ENCODE peak calls at places on chromosomes 4 and X, in four cellular contexts. K is adipocyte, L is mammary epithelial cell, R is breast epithelium. B is an unnamed sample. For H3K27me3, the result is how much of the 10 kb centered on the place peaks cover.

GRCh38 chrX:52217494-52218160 is 32.9 kb downstream of the MAGED4 start:
- DNase-seq in L (no peak), R (no peak), K (no peak), B (no peak)

GRCh38 chr4:140238353-140239041 is 84.5 kb upstream of the MAML3 start:
- DNase-seq in L (peak), K (peak), R (peak), B (no peak)

GRCh38 chr4:75995727-75996126 is 5.0 kb upstream of the SDAD1 start:
- DNase-seq in L (peak), R (no peak), K (peak), B (peak)

GRCh38 chrX:37594755-37595382 is 23.4 kb downstream of the LANCL3 start:
- DNase-seq in R (no peak), L (no peak), K (no peak), B (no peak)

GRCh38 chrX:44003975-44004374 is 30.8 kb upstream of the NDP start:
- DNase-seq in L (peak), R (no peak), K (peak), B (no peak)

GRCh38 chr4:152283806-152284470 is 252.0 kb downstream of the FBXW7 start:
- DNase-seq in L (peak), K (no peak), R (no peak), B (no peak)

GRCh38 chr4:154738426-154738825 is 5.4 kb upstream of the LRAT start:
- DNase-seq in R (no peak), L (peak), K (no peak), B (no peak)

GRCh38 chr4:140018931-140019618 is 134.9 kb downstream of the MAML3 start:
- DNase-seq in K (no peak), R (no peak), L (no peak), B (no peak)

GRCh38 chr4:110610620-110610939 is 12.3 kb downstream of the PITX2 start:
- DNase-seq in L (no peak), R (no peak), K (no peak), B (no peak)

GRCh38 chr4:105280338-105280809 is 133.7 kb downstream of the TET2 start:
- DNase-seq in R (no peak), K (peak), L (peak), B (peak)

GRCh38 chr4:2412534-2412884 is 5.9 kb downstream of the ZFYVE28 start:
- DNase-seq in L (no peak), K (no peak), R (no peak), B (no peak)

GRCh38 chr4:25635501-25635900 is 20.1 kb upstream of the SLC34A2 start:
- DNase-seq in R (no peak), K (no peak), L (peak), B (no peak)

GRCh38 chr4:102717448-102718092 is 43.2 kb downstream of the MANBA start:
- DNase-seq in L (peak), K (no peak), R (no peak), B (peak)

GRCh38 chr4:66294626-66295025 is 624.3 kb upstream of the EPHA5 start:
- DNase-seq in K (peak), L (peak), R (no peak), B (peak)

GRCh38 chr4:37892641-37893040 is 1.8 kb downstream of the TBC1D1 start:
- DNase-seq in K (no peak), R (no peak), L (no peak), B (no peak)

GRCh38 chrX:54540289-54540688 is 10.3 kb downstream of the GNL3L start:
- DNase-seq in L (no peak), K (peak), R (no peak), B (no peak)

GRCh38 chrX:136397001-136397400 is 90.7 kb upstream of the BRS3 start:
- DNase-seq in R (no peak), K (no peak), L (no peak), B (no peak)

GRCh38 chrX:30196322-30196721 is 19.0 kb upstream of the MAGEB2 start:
- DNase-seq in R (no peak), L (peak), K (peak), B (no peak)

GRCh38 chr4:101345596-101346311 is 1.6 kb downstream of the PPP3CA start:
- DNase-seq in R (peak), L (peak), K (peak), B (no peak)

GRCh38 chrX:7170903-7171302 is 22.9 kb upstream of the PUDP start:
- DNase-seq in R (no peak), L (no peak), K (no peak), B (no peak)

GRCh38 chr4:102308032-102308799 is 37.1 kb downstream of the SLC39A8 start:
- DNase-seq in K (peak), L (peak), R (no peak), B (no peak)

GRCh38 chr4:168308912-168309311 is 9.6 kb downstream of the DDX60 start:
- DNase-seq in R (no peak), L (no peak), K (no peak), B (no peak)

GRCh38 chr4:48680848-48681568 is 99.1 kb downstream of the FRYL start:
- DNase-seq in L (no peak), R (no peak), K (no peak), B (no peak)

GRCh38 chr4:56986192-56986591 is 7.5 kb downstream of the POLR2B start:
- DNase-seq in K (peak), R (no peak), L (no peak), B (no peak)

GRCh38 chr4:39026096-39026495 is 6.1 kb downstream of the TMEM156 start:
- DNase-seq in K (no peak), R (no peak), L (no peak), B (no peak)

GRCh38 chr4:8581094-8581861 is 1.1 kb downstream of the GPR78 start:
- DNase-seq in K (no peak), R (no peak), L (no peak), B (no peak)

GRCh38 chrX:53340852-53341645 is 59.7 kb upstream of the IQSEC2 start:
- DNase-seq in L (no peak), K (no peak), R (no peak), B (no peak)

GRCh38 chr4:186669159-186669720 is 54.4 kb downstream of the FAT1 start:
- DNase-seq in K (peak), L (peak), R (no peak), B (no peak)

GRCh38 chr4:186792994-186793393 is 69.3 kb upstream of the FAT1 start:
- DNase-seq in K (no peak), L (no peak), R (no peak), B (no peak)

GRCh38 chrX:2898861-2899512 is 30.2 kb downstream of the ARSD start:
- DNase-seq in K (no peak), L (peak), R (no peak), B (no peak)

GRCh38 chr4:1511441-1512041 is 105.3 kb upstream of the NKX1-1 start:
- DNase-seq in R (no peak), K (no peak), L (no peak), B (no peak)

GRCh38 chr4:100828364-100828763 is 310.5 kb upstream of the EMCN start:
- DNase-seq in L (no peak), R (no peak), K (no peak), B (no peak)

GRCh38 chr4:124199185-124199584 is 513.3 kb downstream of the ANKRD50 start:
- DNase-seq in L (no peak), R (no peak), K (no peak), B (no peak)
- H3K4me3 ChIP-seq in L (peak), R (no peak), K (no peak), B (no peak)

GRCh38 chr4:4387531-4388311 is 819 bp downstream of the NSG1 start:
- DNase-seq in R (no peak), K (peak), L (no peak), B (no peak)
- H3K27me3 ChIP-seq in R (under half), K (under half), L (under half), B (half or more)

GRCh38 chrX:19640063-19640462 is 124.8 kb upstream of the MAP3K15 start:
- DNase-seq in R (no peak), L (no peak), K (no peak), B (no peak)

GRCh38 chrX:19640693-19641374 is 125.5 kb upstream of the MAP3K15 start:
- DNase-seq in K (no peak), L (no peak), R (no peak), B (no peak)

GRCh38 chrX:19643203-19643602 is 127.9 kb upstream of the MAP3K15 start:
- DNase-seq in L (no peak), R (no peak), K (no peak), B (no peak)

GRCh38 chrX:19638968-19639539 is 123.7 kb upstream of the MAP3K15 start:
- DNase-seq in L (no peak), R (no peak), K (no peak), B (no peak)

GRCh38 chrX:19642517-19643109 is 127.3 kb upstream of the MAP3K15 start:
- DNase-seq in K (no peak), R (no peak), L (no peak), B (no peak)
- H3K4me3 ChIP-seq in K (no peak), R (no peak), L (no peak), B (no peak)

DNA sequence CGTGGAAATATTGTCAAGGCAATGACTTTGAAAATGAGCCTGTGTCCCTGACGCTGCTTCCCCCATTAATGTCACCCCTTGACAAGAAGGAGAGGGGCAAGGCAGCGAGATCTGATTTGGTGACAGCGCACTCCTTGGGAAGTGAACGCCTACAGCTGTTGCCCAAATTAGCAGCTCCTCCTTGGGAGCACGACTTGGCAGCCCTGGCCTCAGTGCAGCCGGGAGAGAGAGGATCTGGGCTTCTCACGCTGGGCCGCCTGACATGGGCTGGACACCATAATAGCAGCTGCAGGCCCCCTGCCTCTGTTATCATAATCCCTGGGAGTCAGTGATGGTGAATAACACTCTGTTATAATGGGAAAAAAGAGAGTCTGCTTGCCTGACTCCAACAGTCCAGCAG is 73.5 kb downstream of the PSAPL1 start:
- DNase-seq in R (no peak), L (no peak), K (no peak), B (no peak)
- H3K27me3 ChIP-seq in R (under half), L (under half), K (under half), B (under half)

GRCh38 chrX:69285881-69286545 is 120.8 kb upstream of the PJA1 start:
- DNase-seq in K (peak), R (peak), L (peak), B (no peak)
- H3K4me3 ChIP-seq in K (peak), R (peak), L (no peak), B (peak)

DNA sequence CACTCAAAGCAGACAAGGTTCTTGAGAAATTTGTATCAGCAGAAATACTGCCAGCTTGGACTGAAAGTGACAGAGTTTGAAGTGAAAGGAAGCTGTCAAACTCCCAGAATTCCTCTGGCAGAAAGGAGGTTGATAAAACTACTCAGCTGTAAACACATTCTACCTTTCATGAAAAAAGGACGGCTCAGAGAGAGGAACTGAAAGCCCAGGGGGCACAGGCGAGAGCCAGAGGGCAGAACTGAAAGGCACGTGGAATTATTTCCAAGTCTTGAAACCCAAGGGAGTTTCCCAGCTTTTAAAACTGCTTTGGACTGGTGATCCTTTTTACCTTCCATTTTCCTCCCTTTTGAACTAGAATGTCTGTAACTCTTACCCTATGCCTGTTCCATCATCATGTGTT is 14.5 kb upstream of the MED14 start:
- DNase-seq in R (no peak), K (no peak), L (no peak), B (no peak)
- H3K27me3 ChIP-seq in R (under half), K (under half), L (under half), B (under half)

GRCh38 chr4:127641524-127641923 is 8.8 kb downstream of the INTU start:
- DNase-seq in K (no peak), L (no peak), R (no peak), B (no peak)

GRCh38 chr4:127643791-127644190 is 11.0 kb downstream of the INTU start:
- DNase-seq in L (no peak), R (no peak), K (no peak), B (no peak)

GRCh38 chr4:127648061-127648460 is 15.3 kb downstream of the INTU start:
- DNase-seq in R (no peak), L (no peak), K (no peak), B (no peak)

GRCh38 chr4:127642169-127642568 is 9.4 kb downstream of the INTU start:
- DNase-seq in R (no peak), K (peak), L (no peak), B (no peak)
- H3K4me3 ChIP-seq in R (no peak), K (peak), L (no peak), B (no peak)

GRCh38 chrX:133586443-133586842 is 171.2 kb upstream of the GPC4 start:
- DNase-seq in L (no peak), K (no peak), R (no peak), B (peak)

GRCh38 chrX:133587818-133588217 is 172.5 kb upstream of the GPC4 start:
- DNase-seq in R (no peak), L (no peak), K (no peak), B (no peak)

GRCh38 chrX:133590703-133591505 is 175.6 kb upstream of the GPC4 start:
- DNase-seq in L (peak), R (no peak), K (no peak), B (no peak)

GRCh38 chrX:133587071-133587470 is 171.8 kb upstream of the GPC4 start:
- DNase-seq in K (no peak), R (no peak), L (no peak), B (no peak)

DNA sequence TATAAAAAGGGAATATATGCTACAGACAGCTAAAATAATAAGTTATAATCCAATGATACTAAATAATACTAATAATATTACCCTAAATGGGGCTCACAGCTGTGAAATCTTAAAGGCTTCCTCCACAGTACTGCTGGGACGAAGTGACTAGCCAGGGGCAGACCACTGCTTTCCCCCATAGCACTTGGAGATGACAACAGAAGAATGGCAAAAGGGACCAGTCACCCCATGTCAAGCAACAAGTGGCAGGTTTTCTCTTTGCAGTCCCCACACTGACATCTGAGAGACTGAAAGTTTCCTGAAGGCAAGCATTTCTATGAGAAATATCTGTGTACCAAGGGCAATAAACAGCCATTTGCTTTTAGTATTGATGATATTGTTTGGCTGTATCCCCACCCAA is 173.5 kb upstream of the GPC4 start:
- DNase-seq in L (no peak), R (no peak), K (no peak), B (no peak)
- H3K27me3 ChIP-seq in L (under half), R (under half), K (under half), B (under half)

GRCh38 chrX:40418413-40419195 is 162.2 kb upstream of the ATP6AP2 start:
- DNase-seq in K (no peak), L (peak), R (no peak), B (peak)
- H3K4me3 ChIP-seq in K (no peak), L (no peak), R (no peak), B (no peak)